ENCODE peak calls at places on chromosomes 2 and 18, in six cellular contexts. P is AG09309, G is type B pancreatic cell, N is heart right ventricle, J is neural crest cell, E is nephron progenitor cell. U is an unnamed sample.

GRCh38 chr2:102383722-102384121 is 28.1 kb downstream of the IL18R1 start:
- DNase-seq in G (no peak), N (no peak), P (no peak), J (no peak), E (no peak), U (no peak)

GRCh38 chr2:134919360-134920210 is 963 bp downstream of the CCNT2 start:
- DNase-seq in N (peak), E (no peak), P (no peak), G (no peak), J (peak), U (peak)

GRCh38 chr2:239369631-239370161 is 31.1 kb downstream of the HDAC4 start:
- DNase-seq in P (no peak), J (no peak), N (no peak), G (no peak), E (no peak), U (no peak)

GRCh38 chr2:62569907-62570793 is 64.2 kb upstream of the TMEM17 start:
- DNase-seq in P (no peak), J (no peak), N (no peak), G (no peak), E (peak), U (no peak)

GRCh38 chr18:7784171-7784570 is 217.1 kb downstream of the PTPRM start:
- DNase-seq in E (no peak), G (no peak), P (no peak), N (no peak), J (no peak), U (no peak)

GRCh38 chr2:160077912-160078585 is 15.6 kb upstream of the PLA2R1 start:
- DNase-seq in J (no peak), N (no peak), P (no peak), G (no peak), E (no peak), U (no peak)

GRCh38 chr18:46054956-46055831 is 16.9 kb downstream of the PSTPIP2 start:
- DNase-seq in P (no peak), J (no peak), N (no peak), E (no peak), G (no peak), U (no peak)

GRCh38 chr18:58558514-58558913 is 70.4 kb downstream of the ALPK2 start:
- DNase-seq in N (no peak), E (no peak), P (no peak), J (no peak), G (no peak), U (no peak)

GRCh38 chr2:230330206-230330605 is 3.2 kb downstream of the SP140L start:
- DNase-seq in G (no peak), J (no peak), P (no peak), N (no peak), E (no peak), U (no peak)

GRCh38 chr2:63679252-63679850 is 90.6 kb downstream of the MDH1 start:
- DNase-seq in J (no peak), P (no peak), G (no peak), N (no peak), E (no peak), U (no peak)

GRCh38 chr2:167294775-167295140 is 406.5 kb downstream of the XIRP2 start:
- DNase-seq in N (no peak), E (no peak), P (no peak), J (no peak), G (no peak), U (no peak)

GRCh38 chr18:79797518-79798345 is at the start of gene KCNG2:
- DNase-seq in J (peak), E (peak), N (no peak), G (peak), P (no peak), U (peak)

GRCh38 chr2:236209535-236209934 is 41.3 kb upstream of the GBX2 start:
- DNase-seq in J (no peak), N (no peak), P (no peak), G (peak), E (no peak), U (no peak)

GRCh38 chr2:33380001-33380609 is 96.3 kb upstream of the RASGRP3 start:
- DNase-seq in J (no peak), N (no peak), P (no peak), G (no peak), E (no peak), U (no peak)
- TF ChIP-seq CTCF in J (peak), N (peak), P (peak), G (peak), E (peak), U (peak)

DNA sequence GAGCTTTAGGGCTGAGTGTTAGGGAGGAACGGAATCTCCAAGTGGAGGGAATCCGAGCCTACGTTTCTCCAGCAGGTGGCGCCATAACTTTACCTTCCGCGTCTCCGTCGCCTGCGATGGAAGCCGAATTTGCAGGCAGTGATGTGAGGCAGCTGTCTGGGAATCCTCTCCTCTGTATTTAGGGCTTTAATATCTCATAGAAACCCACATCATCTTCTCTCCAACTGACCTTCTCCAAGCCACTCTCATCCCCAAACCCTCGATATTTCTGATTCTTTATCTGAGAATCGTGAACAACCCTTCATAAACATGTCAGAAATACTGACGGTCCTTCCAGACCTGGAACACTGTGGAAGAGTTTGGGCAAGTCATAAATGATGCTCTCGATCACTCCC is 27.5 kb downstream of the SIX2 start:
- DNase-seq in E (peak), J (peak), G (no peak), P (no peak), N (peak), U (peak)
- TF ChIP-seq CTCF in E (peak), J (peak), G (peak), P (peak), N (peak), U (peak)

DNA sequence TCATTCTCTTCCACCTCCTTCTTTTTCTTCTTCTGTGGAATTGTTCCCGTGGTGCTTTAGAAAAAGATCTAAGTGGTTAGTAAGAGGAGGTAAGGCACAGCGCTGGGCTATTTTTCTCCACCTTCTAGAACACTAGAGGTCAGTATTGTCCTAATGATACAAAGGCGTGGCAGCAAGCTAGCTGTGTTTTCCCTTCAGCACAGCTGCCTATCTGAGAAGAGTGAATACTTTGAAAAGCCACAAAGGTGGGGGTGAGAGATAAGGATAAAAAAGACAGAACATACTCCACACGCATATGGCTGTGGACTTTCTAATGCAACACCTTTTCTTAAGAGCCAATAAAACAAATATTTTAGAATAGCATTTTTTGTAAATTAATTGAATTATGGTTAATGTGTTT is 2.1 kb downstream of the CNTNAP5 start:
- DNase-seq in E (peak), N (no peak), P (no peak), G (no peak), J (peak), U (peak)
- TF ChIP-seq CTCF in E (peak), N (peak), P (peak), G (peak), J (peak), U (peak)

GRCh38 chr18:63344918-63345317 is 22.1 kb downstream of the KDSR start:
- DNase-seq in P (no peak), G (no peak), N (no peak), J (no peak), E (no peak), U (no peak)

GRCh38 chr18:63344263-63344662 is 22.7 kb downstream of the KDSR start:
- DNase-seq in G (no peak), P (no peak), E (no peak), J (no peak), N (no peak), U (no peak)

GRCh38 chr18:63336366-63337099 is 17.0 kb upstream of the BCL2 start:
- DNase-seq in N (no peak), G (no peak), E (no peak), P (peak), J (no peak), U (no peak)

GRCh38 chr18:63342206-63342605 is 22.6 kb upstream of the BCL2 start:
- DNase-seq in E (peak), P (no peak), G (no peak), N (no peak), J (peak), U (peak)

DNA sequence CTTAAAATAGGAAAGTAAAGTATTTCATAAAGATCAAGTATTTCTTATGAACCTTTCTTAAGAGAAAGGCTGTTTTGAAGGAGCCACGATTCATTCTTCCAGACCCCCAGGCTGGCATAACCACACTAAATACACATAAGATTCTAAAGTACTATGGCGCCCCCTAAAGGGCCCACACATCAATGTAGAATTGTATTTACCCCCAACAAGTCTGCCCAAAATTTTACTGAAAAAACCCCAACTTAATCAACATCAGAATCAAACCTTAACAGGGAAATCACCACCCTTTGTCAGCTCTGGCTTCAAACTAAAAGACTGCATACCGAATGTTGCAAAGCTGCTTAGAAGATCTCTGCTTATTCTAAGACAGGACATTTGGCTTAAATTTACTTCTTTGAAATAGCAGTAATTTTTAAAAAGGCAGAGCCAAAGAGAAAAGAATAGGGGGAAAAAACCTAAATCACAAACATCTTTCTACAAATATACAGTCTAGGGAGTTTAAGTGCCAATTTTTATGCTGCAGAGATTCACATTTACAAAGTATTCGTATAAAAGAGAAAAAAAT is 20.4 kb upstream of the BCL2 start:
- DNase-seq in G (no peak), E (peak), N (no peak), J (peak), P (no peak), U (peak)
- TF ChIP-seq CTCF in G (peak), E (peak), N (peak), J (peak), P (peak), U (peak)

GRCh38 chr2:88182721-88183120 is 12.6 kb downstream of the THNSL2 start:
- DNase-seq in E (no peak), J (no peak), G (no peak), N (no peak), P (no peak), U (no peak)

GRCh38 chr2:88179228-88179679 is 9.1 kb downstream of the THNSL2 start:
- DNase-seq in N (no peak), E (peak), J (no peak), G (no peak), P (no peak), U (no peak)

GRCh38 chr2:88181511-88181910 is 11.4 kb downstream of the THNSL2 start:
- DNase-seq in G (no peak), P (peak), E (no peak), J (no peak), N (no peak), U (no peak)

GRCh38 chr2:88177556-88177955 is 7.4 kb downstream of the THNSL2 start:
- DNase-seq in N (no peak), G (no peak), J (no peak), P (no peak), E (no peak), U (no peak)

DNA sequence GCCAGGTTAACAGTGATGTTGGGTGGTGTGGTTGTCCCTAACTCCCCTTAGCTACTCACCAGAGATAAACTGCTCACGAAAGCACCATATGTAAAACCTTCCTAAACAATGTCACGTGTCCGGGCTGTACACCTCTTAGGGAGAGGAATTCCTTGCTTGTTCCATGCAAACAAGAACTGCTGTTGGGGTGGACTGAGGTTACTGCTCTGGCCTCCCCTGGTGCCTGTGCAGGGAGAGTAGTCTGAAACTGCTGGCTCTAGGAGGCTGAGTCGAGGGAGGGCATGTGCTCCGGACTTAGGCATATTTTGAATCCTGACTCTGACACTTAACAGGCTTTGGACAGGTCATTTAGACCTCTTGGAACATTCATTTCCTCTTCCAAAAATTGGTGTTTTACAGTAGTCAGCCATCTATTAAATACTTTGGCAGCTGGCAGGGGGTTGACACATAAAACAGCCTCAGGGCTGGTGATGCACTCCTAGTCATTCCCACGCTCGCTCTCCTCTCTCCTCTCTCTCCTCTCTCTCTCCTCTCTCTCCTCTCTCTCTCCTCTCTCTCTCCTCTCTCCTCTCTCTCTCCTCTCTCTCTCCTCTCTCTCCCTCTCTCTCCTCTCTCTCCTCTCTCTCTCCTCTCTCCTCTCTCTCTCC is 10.6 kb downstream of the THNSL2 start:
- DNase-seq in J (no peak), E (no peak), P (peak), N (no peak), G (no peak), U (no peak)
- TF ChIP-seq CTCF in J (no peak), E (no peak), P (no peak), N (no peak), G (no peak), U (no peak)

GRCh38 chr2:216590780-216591179 is 42.4 kb upstream of the IGFBP2 start:
- DNase-seq in P (no peak), J (no peak), G (no peak), N (peak), E (no peak), U (no peak)
- TF ChIP-seq CTCF in P (no peak), J (no peak), G (no peak), N (peak), E (no peak), U (no peak)

GRCh38 chr18:28357785-28358401 is 181.0 kb upstream of the CDH2 start:
- DNase-seq in N (no peak), G (no peak), P (no peak), E (no peak), J (no peak), U (no peak)
- TF ChIP-seq CTCF in N (peak), G (peak), P (no peak), E (peak), J (peak), U (peak)